ENCODE peak calls at places on chromosomes 16 and 17, in four cellular contexts. W is A549, V is fibroblast of lung, E is HFF-Myc. B is an unnamed sample.

GRCh38 chr17:66098040-66098439 is 93.9 kb downstream of the CEP112 start:
- DNase-seq in W (no peak), E (no peak), V (peak), B (no peak)

GRCh38 chr16:65111306-65111705 is 10.6 kb downstream of the CDH11 start:
- DNase-seq in V (no peak), W (no peak), E (no peak), B (no peak)

GRCh38 chr17:65604070-65604469 is 42.6 kb upstream of the AXIN2 start:
- DNase-seq in W (no peak), V (peak), E (no peak), B (no peak)

GRCh38 chr17:10729334-10730193 is at the start of gene TMEM220:
- DNase-seq in W (peak), V (peak), E (no peak), B (peak)

GRCh38 chr17:42347198-42347597 is 41.0 kb downstream of the STAT3 start:
- DNase-seq in E (peak), V (peak), W (peak), B (no peak)

GRCh38 chr16:80954985-80955384 is 51.7 kb downstream of the CMC2 start:
- DNase-seq in W (no peak), E (no peak), V (no peak), B (no peak)

GRCh38 chr16:14634389-14634725 is 1.6 kb downstream of the BFAR start:
- DNase-seq in V (no peak), W (no peak), E (no peak), B (no peak)

GRCh38 chr17:55571095-55571494 is 59.8 kb upstream of the SMIM36 start:
- DNase-seq in W (no peak), V (peak), E (no peak), B (no peak)

GRCh38 chr16:59296888-59297287 is 562.8 kb upstream of the GOT2 start:
- DNase-seq in W (no peak), V (no peak), E (no peak), B (no peak)

GRCh38 chr17:1558401-1558800 is 4.2 kb downstream of the PITPNA start:
- DNase-seq in W (no peak), V (no peak), E (no peak), B (no peak)

GRCh38 chr16:64983983-64984382 is 137.9 kb downstream of the CDH11 start:
- DNase-seq in E (peak), V (peak), W (peak), B (peak)

GRCh38 chr16:19354371-19354770 is 63.3 kb upstream of the TMC5 start:
- DNase-seq in V (no peak), E (no peak), W (no peak), B (no peak)

GRCh38 chr17:17853811-17854527 is 17.2 kb upstream of the SREBF1 start:
- DNase-seq in V (no peak), W (no peak), E (no peak), B (no peak)

GRCh38 chr16:67148656-67149275 is 2.0 kb downstream of the B3GNT9 start:
- DNase-seq in V (no peak), E (no peak), W (no peak), B (no peak)

GRCh38 chr17:13005530-13005929 is 12.3 kb downstream of the ELAC2 start:
- DNase-seq in W (no peak), V (no peak), E (no peak), B (no peak)

GRCh38 chr17:13004336-13004735 is 13.5 kb downstream of the ELAC2 start:
- DNase-seq in W (no peak), V (peak), E (no peak), B (no peak)

GRCh38 chr17:13010959-13011358 is 6.9 kb downstream of the ELAC2 start:
- DNase-seq in E (no peak), V (no peak), W (no peak), B (no peak)

GRCh38 chr17:13003927-13004326 is 13.9 kb downstream of the ELAC2 start:
- DNase-seq in V (no peak), E (no peak), W (no peak), B (no peak)

GRCh38 chr17:13008461-13008860 is 9.4 kb downstream of the ELAC2 start:
- DNase-seq in W (no peak), V (no peak), E (no peak), B (no peak)
- TF ChIP-seq CTCF in W (no peak), V (no peak), E (no peak), B (no peak)

GRCh38 chr17:74324521-74324920 is 1.5 kb upstream of the KIF19 start:
- DNase-seq in E (no peak), V (no peak), W (no peak), B (no peak)

GRCh38 chr17:74325743-74326379 is at the start of gene KIF19:
- DNase-seq in E (no peak), W (no peak), V (peak), B (no peak)

GRCh38 chr17:74325376-74325742 is 667 bp upstream of the KIF19 start:
- DNase-seq in W (no peak), E (no peak), V (no peak), B (no peak)

GRCh38 chr17:74328487-74328886 is 2.5 kb downstream of the KIF19 start:
- DNase-seq in W (no peak), E (no peak), V (no peak), B (no peak)

GRCh38 chr17:74326506-74326905 is 480 bp downstream of the KIF19 start:
- DNase-seq in W (no peak), E (no peak), V (no peak), B (no peak)
- H3K4me3 ChIP-seq in W (no peak), E (peak), V (no peak), B (no peak)

GRCh38 chr16:10970065-10970464 is 25.7 kb downstream of the CLEC16A start:
- DNase-seq in E (no peak), V (peak), W (no peak), B (no peak)

GRCh38 chr16:10971560-10971961 is 27.2 kb downstream of the CLEC16A start:
- DNase-seq in E (peak), W (peak), V (peak), B (no peak)

GRCh38 chr16:10969615-10970014 is 25.3 kb downstream of the CLEC16A start:
- DNase-seq in V (no peak), E (no peak), W (no peak), B (no peak)

GRCh38 chr16:10972956-10973464 is 28.6 kb downstream of the CLEC16A start:
- DNase-seq in V (no peak), E (no peak), W (no peak), B (no peak)

GRCh38 chr16:10972108-10972955 is 28.0 kb downstream of the CLEC16A start:
- DNase-seq in W (no peak), V (no peak), E (no peak), B (no peak)
- TF ChIP-seq CTCF in W (no peak), V (no peak), E (no peak), B (no peak)

DNA sequence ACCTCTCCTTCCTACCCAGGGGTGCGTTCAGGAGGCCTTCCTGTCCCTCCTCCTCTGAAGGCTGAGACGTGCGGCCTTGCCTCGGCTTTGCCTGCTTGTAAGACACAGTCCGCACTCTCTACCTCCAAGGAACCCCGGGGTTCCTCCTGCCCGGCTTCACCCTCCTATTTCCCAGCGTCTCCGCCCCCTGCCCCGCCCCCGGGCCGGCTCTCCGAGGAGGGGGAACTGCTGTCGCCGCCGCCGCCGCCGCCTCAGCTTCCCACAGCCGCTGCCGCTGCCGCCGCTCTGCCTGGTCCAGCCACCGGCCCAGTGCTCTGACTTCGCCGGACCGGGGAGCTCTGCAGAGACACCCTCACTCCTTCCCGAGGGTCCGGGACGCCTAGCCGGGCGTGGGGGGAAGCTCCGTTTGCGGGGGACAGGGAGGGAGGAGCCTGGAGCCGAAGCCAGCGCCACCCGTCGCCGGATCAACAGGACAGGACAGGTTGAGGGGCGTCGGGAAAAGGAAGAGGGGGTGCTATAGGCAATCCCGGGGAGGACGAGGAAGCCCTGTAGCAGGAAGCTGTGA is 1.2 kb upstream of the FGF11 start:
- DNase-seq in E (no peak), V (no peak), W (no peak), B (no peak)
- H3K4me3 ChIP-seq in E (no peak), V (no peak), W (no peak), B (peak)

DNA sequence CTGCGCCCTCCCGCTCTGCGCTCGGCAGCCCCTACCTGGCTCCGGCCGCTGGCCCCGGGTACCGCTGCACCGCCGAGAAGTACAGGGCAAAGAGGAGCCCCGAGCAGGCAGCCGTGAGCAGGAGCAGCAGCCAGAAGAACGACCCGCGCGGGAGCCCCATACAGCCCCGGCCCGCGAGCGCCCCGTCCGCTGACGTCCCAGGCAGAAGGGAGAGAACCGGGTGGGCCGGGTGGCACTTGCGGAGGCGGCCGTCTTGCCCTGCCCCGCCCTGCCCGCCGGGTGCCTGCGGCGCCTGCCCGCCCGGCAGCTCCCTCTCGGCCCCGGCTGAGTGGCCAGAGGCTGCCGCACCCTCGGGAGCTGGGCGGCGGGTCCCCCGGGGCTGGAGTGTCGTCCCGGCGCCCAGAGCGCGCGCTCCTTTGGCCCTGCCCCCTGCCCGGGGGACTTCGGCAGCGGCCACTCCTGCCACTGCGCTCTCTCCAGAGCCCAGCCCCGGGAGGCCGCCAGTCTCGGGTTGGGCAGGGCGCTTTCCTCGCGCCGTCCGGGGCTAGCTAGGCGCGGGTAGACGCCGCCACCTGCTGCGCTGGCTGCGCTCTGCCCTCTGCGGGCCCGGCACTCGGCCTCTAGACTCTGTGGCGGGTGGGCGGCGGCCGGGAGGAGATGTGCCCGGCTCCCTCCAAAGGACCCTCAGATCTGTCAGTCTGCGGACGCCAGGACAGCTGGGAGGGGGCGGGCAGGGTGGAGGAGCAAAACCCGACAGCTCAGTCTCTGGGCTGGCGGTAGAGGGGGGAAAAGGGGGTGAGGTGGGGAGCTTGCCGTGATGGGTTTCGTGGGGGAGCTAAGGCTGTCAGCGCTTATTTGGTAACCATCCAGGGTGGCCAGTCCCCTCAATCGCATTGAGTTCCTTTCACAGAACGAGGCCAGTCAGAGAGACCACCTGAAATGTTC is at the start of gene ST6GALNAC2:
- DNase-seq in W (peak), E (no peak), V (peak), B (no peak)
- TF ChIP-seq CTCF in W (peak), E (no peak), V (no peak), B (peak)

DNA sequence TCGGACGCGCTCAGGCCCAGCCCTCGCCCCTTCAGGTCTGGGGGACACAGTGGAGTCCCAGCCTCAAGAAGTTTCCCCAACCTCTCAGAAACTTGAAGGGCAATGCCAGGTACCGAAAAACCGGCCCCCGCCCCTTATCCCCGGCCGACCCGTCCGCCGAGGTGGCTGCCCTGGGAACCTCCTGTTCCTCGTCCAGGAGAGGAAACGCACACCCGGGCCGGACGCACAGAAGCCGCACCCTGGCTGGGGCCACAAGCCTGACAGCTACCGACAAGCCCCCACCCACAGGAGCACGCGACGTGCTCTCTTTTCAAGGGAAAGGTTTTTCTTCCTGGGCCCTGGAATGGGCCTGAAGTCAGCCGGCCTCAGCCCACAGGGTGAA is 37.2 kb downstream of the CBFA2T3 start:
- DNase-seq in E (no peak), V (no peak), W (no peak), B (no peak)
- H3K4me3 ChIP-seq in E (no peak), V (no peak), W (no peak), B (no peak)

DNA sequence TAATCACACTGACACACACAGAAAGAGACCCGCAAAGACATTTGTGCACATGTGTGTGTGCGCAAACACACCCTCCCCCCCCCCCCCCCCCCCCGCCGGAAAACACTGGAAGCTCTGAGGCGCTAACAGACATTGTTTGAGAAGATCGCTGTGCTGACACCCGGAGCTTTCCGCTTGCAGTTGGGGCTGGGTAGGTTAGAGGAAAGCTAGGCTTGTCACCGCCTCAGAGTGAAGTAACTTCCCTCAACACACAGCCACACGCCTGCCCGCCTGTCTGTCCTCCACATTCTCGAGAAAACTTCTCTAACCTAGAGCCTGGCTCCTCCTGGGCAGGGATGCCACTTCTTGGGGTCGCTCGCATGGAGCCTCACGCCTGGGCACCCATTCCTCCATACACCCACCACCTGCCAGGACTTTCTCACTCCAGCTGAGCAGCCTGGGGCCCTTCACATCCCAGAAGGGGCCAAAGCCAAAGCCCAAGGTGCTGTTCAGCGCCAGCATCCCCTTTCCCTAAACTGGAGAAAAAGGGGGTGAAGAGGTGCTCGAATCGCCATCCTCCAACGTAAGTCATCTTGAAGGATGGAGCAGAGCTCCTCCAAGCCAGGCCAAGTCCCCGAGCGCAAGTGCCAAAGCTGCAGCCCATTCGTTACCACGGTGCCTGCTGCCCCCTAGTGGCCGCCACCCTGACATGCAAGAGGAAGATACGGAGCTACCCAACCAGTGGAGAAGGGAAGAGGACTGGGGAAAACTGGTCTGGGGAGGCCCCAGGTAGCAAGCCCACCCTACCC is 63.4 kb downstream of the MYO18A start:
- DNase-seq in V (peak), E (no peak), W (peak), B (no peak)
- TF ChIP-seq CTCF in V (peak), E (peak), W (peak), B (peak)

DNA sequence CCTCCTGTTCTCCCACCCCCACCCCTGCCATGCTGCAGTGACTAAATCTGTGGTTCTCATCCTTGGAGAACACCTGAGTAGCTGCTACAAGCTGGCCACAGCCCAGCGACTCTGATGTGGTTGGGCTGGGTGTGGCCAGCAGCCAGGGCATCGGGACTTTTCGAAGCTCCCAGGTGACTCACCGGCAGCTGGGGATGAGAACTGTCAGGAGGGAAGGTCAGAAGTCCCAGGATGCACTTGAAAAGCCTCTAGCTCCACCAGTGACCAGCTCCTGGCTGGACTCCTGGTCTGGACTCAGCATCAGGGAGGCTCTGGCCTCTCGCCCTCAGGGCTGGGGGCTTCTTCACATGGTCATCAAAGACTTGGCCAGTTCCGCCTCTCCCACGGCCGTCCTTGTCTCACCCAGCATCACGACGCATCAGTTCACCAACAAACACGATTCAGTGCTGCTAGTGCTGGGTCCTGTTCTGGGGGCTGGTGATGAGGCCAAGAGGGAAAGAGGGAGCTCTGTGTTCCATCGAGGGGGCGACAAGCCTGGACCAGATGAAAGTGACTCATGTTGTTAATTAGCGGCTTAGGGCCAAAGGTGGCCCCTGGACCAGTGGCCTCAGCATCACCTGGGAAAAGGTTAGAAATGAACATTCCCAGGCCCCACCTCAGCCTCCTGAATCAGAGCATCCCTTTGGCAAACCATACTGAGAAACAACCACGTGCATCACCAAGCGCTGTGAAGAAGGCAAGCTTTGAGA is 3.9 kb upstream of the C17orf99 start:
- DNase-seq in W (peak), V (peak), E (no peak), B (peak)
- H3K4me3 ChIP-seq in W (no peak), V (no peak), E (no peak), B (no peak)